ENCODE peak calls at places on chromosomes 2 and 18, in six cellular contexts. One of them, this sample, is unnamed.

GRCh38 chr2:31238906-31239841 is 5.2 kb downstream of the EHD3 start:
- DNase-seq in IMR-90: no peak
- DNase-seq in neural progenitor cell: no peak
- DNase-seq in adipocyte: no peak
- DNase-seq in endodermal cell: peak; percentile 27
- DNase-seq in ascending aorta: no peak
- DNase-seq in this sample: no peak

GRCh38 chr18:3135536-3135935 is 84.2 kb downstream of the MYOM1 start:
- DNase-seq in IMR-90: no peak
- DNase-seq in neural progenitor cell: no peak
- DNase-seq in adipocyte: no peak
- DNase-seq in endodermal cell: no peak
- DNase-seq in ascending aorta: no peak
- DNase-seq in this sample: no peak

GRCh38 chr2:112980537-112980936 is 2.7 kb downstream of the IL36G start:
- DNase-seq in IMR-90: no peak
- DNase-seq in neural progenitor cell: no peak
- DNase-seq in adipocyte: no peak
- DNase-seq in endodermal cell: no peak
- DNase-seq in ascending aorta: no peak
- DNase-seq in this sample: no peak

GRCh38 chr2:235043762-235044500 is 92.1 kb downstream of the SH3BP4 start:
- DNase-seq in IMR-90: no peak
- DNase-seq in neural progenitor cell: no peak
- DNase-seq in adipocyte: no peak
- DNase-seq in endodermal cell: no peak
- DNase-seq in ascending aorta: no peak
- DNase-seq in this sample: no peak

GRCh38 chr2:24855703-24856102 is 62.5 kb downstream of the CENPO start:
- DNase-seq in IMR-90: peak; percentile 57
- DNase-seq in neural progenitor cell: peak; percentile 23
- DNase-seq in adipocyte: peak; percentile 72
- DNase-seq in endodermal cell: no peak
- DNase-seq in ascending aorta: no peak
- DNase-seq in this sample: no peak

GRCh38 chr2:190903693-190904450 is 23.3 kb downstream of the GLS start:
- DNase-seq in IMR-90: peak; percentile 54
- DNase-seq in neural progenitor cell: no peak
- DNase-seq in adipocyte: peak; percentile 30
- DNase-seq in endodermal cell: no peak
- DNase-seq in ascending aorta: no peak
- DNase-seq in this sample: no peak

GRCh38 chr2:127771756-127772155 is 39.2 kb downstream of the WDR33 start:
- DNase-seq in IMR-90: peak; percentile 70
- DNase-seq in neural progenitor cell: no peak
- DNase-seq in adipocyte: no peak
- DNase-seq in endodermal cell: no peak
- DNase-seq in ascending aorta: no peak
- DNase-seq in this sample: peak; percentile 22

GRCh38 chr2:53438056-53438455 is 329.5 kb upstream of the CHAC2 start:
- DNase-seq in IMR-90: no peak
- DNase-seq in neural progenitor cell: no peak
- DNase-seq in adipocyte: no peak
- DNase-seq in endodermal cell: no peak
- DNase-seq in ascending aorta: no peak
- DNase-seq in this sample: no peak

GRCh38 chr18:57542126-57542525 is 44.4 kb downstream of the FECH start:
- DNase-seq in IMR-90: peak; percentile 86
- DNase-seq in neural progenitor cell: no peak
- DNase-seq in adipocyte: peak; percentile 29
- DNase-seq in endodermal cell: no peak
- DNase-seq in ascending aorta: no peak
- DNase-seq in this sample: peak; percentile 51

GRCh38 chr2:64214281-64215115 is 70.3 kb upstream of the PELI1 start:
- DNase-seq in IMR-90: no peak
- DNase-seq in neural progenitor cell: no peak
- DNase-seq in adipocyte: no peak
- DNase-seq in endodermal cell: no peak
- DNase-seq in ascending aorta: no peak
- DNase-seq in this sample: no peak

GRCh38 chr2:143282684-143283083 is 153.5 kb downstream of the ARHGAP15 start:
- DNase-seq in IMR-90: no peak
- DNase-seq in neural progenitor cell: peak; percentile 15
- DNase-seq in adipocyte: no peak
- DNase-seq in endodermal cell: peak; percentile 84
- DNase-seq in ascending aorta: no peak
- DNase-seq in this sample: no peak

GRCh38 chr2:236166781-236167296 is 1.3 kb downstream of the GBX2 start:
- DNase-seq in IMR-90: no peak
- DNase-seq in neural progenitor cell: peak; percentile 66
- DNase-seq in adipocyte: no peak
- DNase-seq in endodermal cell: peak; percentile 79
- DNase-seq in ascending aorta: no peak
- DNase-seq in this sample: no peak

GRCh38 chr2:236167297-236168109 is 683 bp downstream of the GBX2 start:
- DNase-seq in IMR-90: peak; percentile 42
- DNase-seq in neural progenitor cell: peak; percentile 86
- DNase-seq in adipocyte: peak; percentile 62
- DNase-seq in endodermal cell: peak; percentile 83
- DNase-seq in ascending aorta: no peak
- DNase-seq in this sample: peak; percentile 58

GRCh38 chr2:236169151-236169721 is 1.1 kb upstream of the GBX2 start:
- DNase-seq in IMR-90: no peak
- DNase-seq in neural progenitor cell: peak; percentile 67
- DNase-seq in adipocyte: no peak
- DNase-seq in endodermal cell: peak; percentile 76
- DNase-seq in ascending aorta: no peak
- DNase-seq in this sample: no peak

GRCh38 chr2:236169741-236170654 is 1.8 kb upstream of the GBX2 start:
- DNase-seq in IMR-90: no peak
- DNase-seq in neural progenitor cell: peak; percentile 76
- DNase-seq in adipocyte: no peak
- DNase-seq in endodermal cell: peak; percentile 71
- DNase-seq in ascending aorta: no peak
- DNase-seq in this sample: no peak

DNA sequence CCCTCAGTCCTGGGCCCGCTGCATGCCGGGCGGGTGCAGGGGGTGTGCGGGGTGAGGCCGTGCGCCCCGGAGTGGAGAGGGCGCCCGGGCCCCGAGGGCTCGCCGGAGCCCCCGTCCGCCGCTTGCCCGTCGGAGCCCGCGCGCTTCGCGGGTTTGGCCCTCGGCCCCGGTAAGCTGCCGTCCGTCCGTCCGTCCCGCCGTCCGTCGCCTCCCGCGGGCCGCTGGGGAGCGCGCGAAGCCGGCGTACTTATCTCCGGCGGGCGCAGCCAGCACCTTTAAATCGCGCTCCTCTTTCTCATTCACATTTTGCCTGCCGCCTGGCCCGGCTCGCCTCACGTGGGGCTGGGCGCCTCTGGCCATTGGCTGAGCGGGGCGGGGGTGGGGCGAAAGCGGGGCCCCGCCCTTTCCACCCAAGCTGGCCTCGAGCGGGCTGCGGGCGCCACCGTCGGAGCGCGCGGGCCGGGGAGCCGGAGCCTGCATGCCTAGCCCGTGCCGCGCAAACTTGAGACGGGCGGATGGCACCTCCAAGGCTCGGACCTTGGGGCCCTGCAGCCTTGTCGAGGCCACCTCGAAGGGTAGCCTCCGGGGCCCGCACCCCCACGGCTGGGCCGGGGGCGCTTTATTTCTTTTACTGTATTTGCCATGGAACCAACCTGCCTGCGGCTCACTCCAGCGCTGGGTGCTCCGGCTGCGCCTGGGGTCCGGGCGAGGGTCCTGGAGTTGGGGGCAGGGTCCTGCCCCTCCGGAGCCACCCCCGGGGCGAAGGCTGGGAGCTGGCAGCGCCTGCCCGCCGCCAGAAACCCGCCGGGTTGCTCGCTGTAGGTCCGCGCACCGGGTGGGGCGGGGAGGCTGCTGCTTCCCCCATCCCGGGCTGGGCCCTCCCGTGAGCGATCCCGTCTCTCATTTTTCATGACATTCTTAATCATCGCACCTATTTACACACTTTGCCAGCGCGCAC is at the start of gene GBX2:
- DNase-seq in IMR-90: peak; percentile 17
- DNase-seq in neural progenitor cell: peak; percentile 95
- DNase-seq in adipocyte: peak; percentile 84
- DNase-seq in endodermal cell: peak; percentile 97
- DNase-seq in ascending aorta: no peak
- DNase-seq in this sample: peak; percentile 79
- H3K27me3 ChIP-seq in IMR-90: peaks cover 99% of the 10 kb centered on the region
- H3K27me3 ChIP-seq in neural progenitor cell: peaks cover 100% of the 10 kb centered on the region
- H3K27me3 ChIP-seq in adipocyte: peaks cover 79% of the 10 kb centered on the region
- H3K27me3 ChIP-seq in endodermal cell: peaks cover 100% of the 10 kb centered on the region
- H3K27me3 ChIP-seq in ascending aorta: peaks cover 56% of the 10 kb centered on the region
- H3K27me3 ChIP-seq in this sample: peaks cover 48% of the 10 kb centered on the region

DNA sequence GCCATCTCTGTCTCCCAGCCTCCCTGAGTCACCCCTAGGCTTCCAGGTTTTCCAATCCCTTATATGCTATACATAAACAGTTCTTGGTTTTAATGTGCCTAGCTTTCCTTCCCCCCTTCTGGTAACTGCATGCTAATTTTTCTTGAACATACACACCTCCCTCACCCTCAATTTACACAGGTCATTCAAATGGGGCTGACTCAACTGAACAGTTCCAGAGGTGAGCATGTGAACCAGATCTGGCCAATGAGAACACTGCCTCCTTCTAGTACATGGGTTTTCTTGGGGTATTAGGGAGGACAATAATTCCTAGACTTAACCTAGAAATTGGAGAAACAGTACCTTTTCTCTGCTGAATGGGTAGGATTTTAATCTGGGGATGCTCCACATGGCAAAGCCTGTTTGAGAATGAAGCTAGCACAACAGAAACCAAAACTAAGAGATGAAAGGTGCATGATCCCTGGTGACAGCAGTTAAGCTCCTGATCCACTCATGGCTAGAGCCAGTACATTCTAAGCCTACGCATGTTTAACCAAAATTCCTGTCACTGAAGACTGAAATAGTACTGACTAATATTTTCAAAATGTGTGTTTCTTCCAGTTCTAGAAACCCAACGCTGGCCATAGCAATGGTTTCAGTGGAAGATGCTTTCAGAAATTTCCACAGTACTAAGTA is 11.8 kb downstream of the SLC25A12 start:
- DNase-seq in IMR-90: peak; percentile 27
- DNase-seq in neural progenitor cell: no peak
- DNase-seq in adipocyte: no peak
- DNase-seq in endodermal cell: no peak
- DNase-seq in ascending aorta: no peak
- DNase-seq in this sample: peak; percentile 2
- H3K27me3 ChIP-seq in IMR-90: no peaks in the 10 kb centered on the region
- H3K27me3 ChIP-seq in neural progenitor cell: no peaks in the 10 kb centered on the region
- H3K27me3 ChIP-seq in adipocyte: no peaks in the 10 kb centered on the region
- H3K27me3 ChIP-seq in endodermal cell: no peaks in the 10 kb centered on the region
- H3K27me3 ChIP-seq in ascending aorta: no peaks in the 10 kb centered on the region
- H3K27me3 ChIP-seq in this sample: no peaks in the 10 kb centered on the region

GRCh38 chr2:118837067-118837466 is 10.4 kb downstream of the EN1 start:
- DNase-seq in IMR-90: no peak
- DNase-seq in neural progenitor cell: no peak
- DNase-seq in adipocyte: no peak
- DNase-seq in endodermal cell: no peak
- DNase-seq in ascending aorta: no peak
- DNase-seq in this sample: no peak
- H3K27me3 ChIP-seq in IMR-90: peaks cover 95% of the 10 kb centered on the region
- H3K27me3 ChIP-seq in neural progenitor cell: peaks cover 100% of the 10 kb centered on the region
- H3K27me3 ChIP-seq in adipocyte: no peaks in the 10 kb centered on the region
- H3K27me3 ChIP-seq in endodermal cell: peaks cover 100% of the 10 kb centered on the region
- H3K27me3 ChIP-seq in ascending aorta: peaks cover 44% of the 10 kb centered on the region
- H3K27me3 ChIP-seq in this sample: no peaks in the 10 kb centered on the region

DNA sequence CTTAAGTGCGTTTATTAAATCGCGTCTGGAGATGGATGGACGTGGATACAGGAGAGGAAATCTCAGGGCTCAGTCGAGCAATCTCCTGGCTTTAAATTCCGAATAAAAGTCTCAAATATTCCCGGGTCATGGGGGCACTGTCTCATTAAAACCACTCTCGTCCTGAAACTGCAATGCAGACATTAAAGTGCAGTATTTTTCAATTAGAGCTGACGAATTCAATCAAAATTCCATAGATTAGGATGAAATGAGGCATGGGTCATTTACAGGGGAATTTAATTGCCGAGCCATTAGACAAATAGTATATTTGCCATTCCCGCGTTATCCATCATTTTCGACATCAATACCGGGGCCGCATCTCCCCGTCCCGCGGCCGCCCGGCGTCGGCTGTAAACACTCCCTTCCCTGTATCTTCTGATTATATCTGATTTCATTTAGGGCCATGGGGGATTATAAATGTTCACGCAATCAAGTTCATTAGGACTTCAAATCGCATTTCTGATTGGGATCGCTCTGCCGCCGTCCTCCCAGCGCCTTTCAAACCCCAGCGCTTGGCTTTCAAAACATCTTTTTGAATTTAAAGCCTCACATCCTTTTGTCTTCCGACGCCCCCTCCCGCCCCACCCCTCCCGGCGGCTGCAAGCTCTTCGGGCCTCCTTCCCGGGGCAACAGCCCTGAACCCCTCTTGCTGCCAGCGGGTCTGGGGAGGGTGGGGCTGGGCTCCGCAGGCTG is 10.9 kb upstream of the GBX2 start:
- DNase-seq in IMR-90: no peak
- DNase-seq in neural progenitor cell: peak; percentile 61
- DNase-seq in adipocyte: peak; percentile 57
- DNase-seq in endodermal cell: peak; percentile 65
- DNase-seq in ascending aorta: no peak
- DNase-seq in this sample: peak; percentile 21
- H3K27me3 ChIP-seq in IMR-90: peaks cover 19% of the 10 kb centered on the region
- H3K27me3 ChIP-seq in neural progenitor cell: peaks cover 89% of the 10 kb centered on the region
- H3K27me3 ChIP-seq in adipocyte: peaks cover 28% of the 10 kb centered on the region
- H3K27me3 ChIP-seq in endodermal cell: peaks cover 73% of the 10 kb centered on the region
- H3K27me3 ChIP-seq in ascending aorta: peaks cover 23% of the 10 kb centered on the region
- H3K27me3 ChIP-seq in this sample: peaks cover 7% of the 10 kb centered on the region

GRCh38 chr2:205745661-205746407 is 63.5 kb downstream of the NRP2 start:
- DNase-seq in IMR-90: no peak
- DNase-seq in neural progenitor cell: no peak
- DNase-seq in adipocyte: no peak
- DNase-seq in endodermal cell: no peak
- DNase-seq in ascending aorta: no peak
- DNase-seq in this sample: no peak

GRCh38 chr2:205746408-205746785 is 64.1 kb downstream of the NRP2 start:
- DNase-seq in IMR-90: no peak
- DNase-seq in neural progenitor cell: no peak
- DNase-seq in adipocyte: no peak
- DNase-seq in endodermal cell: no peak
- DNase-seq in ascending aorta: no peak
- DNase-seq in this sample: peak; percentile 59

GRCh38 chr2:205749078-205749477 is 66.8 kb downstream of the NRP2 start:
- DNase-seq in IMR-90: no peak
- DNase-seq in neural progenitor cell: no peak
- DNase-seq in adipocyte: no peak
- DNase-seq in endodermal cell: no peak
- DNase-seq in ascending aorta: no peak
- DNase-seq in this sample: no peak

GRCh38 chr2:205747827-205748386 is 65.6 kb downstream of the NRP2 start:
- DNase-seq in IMR-90: no peak
- DNase-seq in neural progenitor cell: no peak
- DNase-seq in adipocyte: no peak
- DNase-seq in endodermal cell: no peak
- DNase-seq in ascending aorta: no peak
- DNase-seq in this sample: no peak

DNA sequence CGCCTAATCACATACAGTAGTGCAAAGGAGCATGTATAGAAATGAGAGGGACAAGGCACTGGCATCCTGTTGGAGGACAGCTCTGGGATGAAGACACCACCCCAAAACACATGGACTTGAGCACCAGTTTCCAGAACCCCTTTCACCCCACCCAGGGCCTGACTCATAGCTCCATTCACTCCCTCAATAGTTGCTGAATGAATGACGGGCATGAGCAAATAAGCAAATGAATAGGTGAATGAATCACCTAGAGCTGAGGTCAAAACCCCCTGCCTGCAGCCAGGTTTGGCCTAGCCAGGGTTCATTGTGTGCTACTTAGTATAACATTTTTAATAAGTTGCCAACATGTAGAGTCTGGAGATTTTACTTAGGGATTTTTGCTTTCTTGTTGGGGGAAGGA is 66.4 kb downstream of the NRP2 start:
- DNase-seq in IMR-90: peak; percentile 41
- DNase-seq in neural progenitor cell: no peak
- DNase-seq in adipocyte: no peak
- DNase-seq in endodermal cell: peak; percentile 63
- DNase-seq in ascending aorta: no peak
- DNase-seq in this sample: peak; percentile 45
- H3K27me3 ChIP-seq in IMR-90: no peaks in the 10 kb centered on the region
- H3K27me3 ChIP-seq in neural progenitor cell: no peaks in the 10 kb centered on the region
- H3K27me3 ChIP-seq in adipocyte: no peaks in the 10 kb centered on the region
- H3K27me3 ChIP-seq in endodermal cell: no peaks in the 10 kb centered on the region
- H3K27me3 ChIP-seq in ascending aorta: no peaks in the 10 kb centered on the region
- H3K27me3 ChIP-seq in this sample: no peaks in the 10 kb centered on the region